ENCODE peak calls at places on chromosome 14, in five cellular contexts. V is choroid plexus epithelial cell, F is lower leg skin, W is OCI-LY7, K is HFFc6. B is an unnamed sample.

GRCh38 chr14:33062476-33062875 is 123.8 kb downstream of the NPAS3 start:
- DNase-seq in V (no peak), F (no peak), W (no peak), K (no peak), B (no peak)

GRCh38 chr14:92323031-92323915 is at the start of gene SLC24A4:
- DNase-seq in V (peak; percentile 6), F (no peak), W (no peak), K (no peak), B (no peak)

GRCh38 chr14:21092147-21093011 is 6.1 kb downstream of the ZNF219 start:
- DNase-seq in V (peak; percentile 82), F (peak; percentile 72), W (peak; percentile 88), K (peak; percentile 45), B (peak; percentile 71)

GRCh38 chr14:69138189-69138535 is 14.8 kb downstream of the DCAF5 start:
- DNase-seq in V (peak; percentile 78), F (no peak), W (no peak), K (peak; percentile 45), B (peak; percentile 90)

GRCh38 chr14:65958664-65959562 is 527.3 kb upstream of the CCDC196 start:
- DNase-seq in V (peak; percentile 51), F (no peak), W (peak; percentile 60), K (peak; percentile 15), B (peak; percentile 56)

GRCh38 chr14:69263771-69264170 is 3.8 kb downstream of the GALNT16 start:
- DNase-seq in V (no peak), F (no peak), W (no peak), K (no peak), B (no peak)

GRCh38 chr14:101068958-101069549 is 165.5 kb upstream of the RTL1 start:
- DNase-seq in V (no peak), F (no peak), W (no peak), K (no peak), B (no peak)

GRCh38 chr14:104348741-104349140 is 210.4 kb downstream of the KIF26A start:
- DNase-seq in V (no peak), F (no peak), W (no peak), K (no peak), B (no peak)

GRCh38 chr14:64940336-64940910 is 2.1 kb downstream of the GPX2 start:
- DNase-seq in V (no peak), F (no peak), W (no peak), K (no peak), B (no peak)

GRCh38 chr14:102784892-102785597 is 7.8 kb downstream of the TRAF3 start:
- DNase-seq in V (no peak), F (no peak), W (no peak), K (no peak), B (no peak)

GRCh38 chr14:34722723-34723545 is 8.5 kb upstream of the CFL2 start:
- DNase-seq in V (peak; percentile 79), F (peak; percentile 47), W (peak; percentile 57), K (peak; percentile 37), B (peak; percentile 78)

GRCh38 chr14:102140027-102140749 is 491 bp downstream of the WDR20 start:
- DNase-seq in V (peak; percentile 26), F (peak; percentile 27), W (peak; percentile 50), K (peak; percentile 8), B (no peak)

DNA sequence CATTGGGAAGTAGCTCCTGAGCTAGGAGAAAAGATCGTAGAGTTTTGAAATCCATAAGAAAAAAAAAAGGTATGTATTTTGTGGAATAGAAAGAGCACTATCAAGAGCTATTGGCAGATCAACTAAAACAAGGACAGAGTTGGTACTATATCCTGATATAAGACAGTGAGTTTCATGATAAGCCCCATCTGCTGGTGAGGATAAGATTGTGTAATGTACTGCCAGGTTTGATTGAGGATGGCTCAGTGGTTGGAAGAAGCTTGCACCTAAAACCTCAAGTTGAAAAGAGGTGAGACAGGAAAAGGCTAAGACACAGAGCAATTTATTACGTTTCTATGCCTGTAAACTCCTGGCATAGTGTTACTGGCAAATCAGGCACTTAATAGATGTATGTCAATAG is 525.6 kb downstream of the FLRT2 start:
- DNase-seq in V (peak; percentile 53), F (no peak), W (peak; percentile 4), K (no peak), B (peak; percentile 2)
- TF ChIP-seq CTCF in V (peak; percentile 49), F (no peak), W (peak; percentile 35), K (peak; percentile 32), B (no peak)

GRCh38 chr14:77139540-77140342 is 1.9 kb downstream of the ZDHHC22 start:
- DNase-seq in V (peak; percentile 27), F (no peak), W (peak; percentile 43), K (no peak), B (no peak)
- TF ChIP-seq CTCF in V (peak; percentile 64), F (no peak), W (peak; percentile 78), K (peak; percentile 77), B (peak; percentile 48)

DNA sequence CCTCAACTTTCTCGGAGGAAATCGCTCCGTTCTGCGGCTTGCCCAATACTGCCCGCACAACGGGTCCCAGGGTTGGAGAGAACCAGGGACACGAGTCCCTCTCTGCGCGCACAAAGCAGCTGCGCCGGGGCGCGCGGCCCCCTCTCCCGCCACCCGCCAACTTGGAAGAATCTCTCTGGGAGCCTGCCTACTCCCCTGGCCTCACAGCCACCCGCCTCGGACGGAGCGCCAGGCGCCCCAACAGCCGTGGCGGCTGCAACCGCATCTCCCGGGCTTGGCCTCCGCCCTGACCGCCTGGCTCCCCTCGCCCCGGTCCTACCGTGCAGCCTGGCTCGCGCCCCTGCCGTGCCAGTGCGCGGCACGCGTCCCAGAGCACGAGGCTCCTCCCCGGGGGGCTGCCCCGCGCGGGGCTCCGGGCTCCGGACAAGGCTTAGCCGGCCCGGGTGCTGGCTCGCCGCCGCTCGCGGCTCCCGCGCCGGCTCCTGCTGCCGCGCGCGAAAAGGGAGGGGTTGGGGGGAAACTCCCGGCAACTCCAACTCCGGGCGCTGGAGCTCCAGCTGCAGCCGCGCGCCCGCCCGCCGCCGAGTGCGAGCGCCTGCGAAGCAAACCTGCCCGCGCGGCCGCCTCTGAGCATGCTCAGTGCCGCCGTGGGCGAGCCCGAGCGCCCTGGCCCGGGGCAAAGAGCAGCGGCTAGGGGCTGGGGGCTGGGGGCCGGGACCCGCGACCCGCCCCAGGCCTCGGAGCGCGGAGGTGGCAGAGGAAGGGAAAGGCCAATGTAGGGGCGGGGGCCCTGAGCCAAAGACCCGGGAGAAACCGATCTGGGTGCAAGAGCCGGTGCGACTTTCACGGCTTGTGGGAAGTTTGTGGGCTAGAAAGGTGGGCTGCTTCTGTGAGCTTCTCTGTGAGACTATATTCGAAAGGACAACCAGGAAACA is at the start of gene STXBP6:
- DNase-seq in V (peak; percentile 56), F (peak; percentile 51), W (no peak), K (peak; percentile 46), B (peak; percentile 48)
- TF ChIP-seq CTCF in V (no peak), F (no peak), W (no peak), K (no peak), B (no peak)

GRCh38 chr14:88234442-88234841 is 88.6 kb downstream of the KCNK10 start:
- DNase-seq in V (no peak), F (no peak), W (no peak), K (no peak), B (no peak)

GRCh38 chr14:88232783-88233182 is 90.3 kb downstream of the KCNK10 start:
- DNase-seq in V (no peak), F (no peak), W (no peak), K (no peak), B (no peak)

GRCh38 chr14:88229428-88229827 is 93.6 kb downstream of the KCNK10 start:
- DNase-seq in V (no peak), F (no peak), W (no peak), K (no peak), B (no peak)

GRCh38 chr14:88231626-88232025 is 91.4 kb downstream of the KCNK10 start:
- DNase-seq in V (no peak), F (no peak), W (no peak), K (no peak), B (no peak)

DNA sequence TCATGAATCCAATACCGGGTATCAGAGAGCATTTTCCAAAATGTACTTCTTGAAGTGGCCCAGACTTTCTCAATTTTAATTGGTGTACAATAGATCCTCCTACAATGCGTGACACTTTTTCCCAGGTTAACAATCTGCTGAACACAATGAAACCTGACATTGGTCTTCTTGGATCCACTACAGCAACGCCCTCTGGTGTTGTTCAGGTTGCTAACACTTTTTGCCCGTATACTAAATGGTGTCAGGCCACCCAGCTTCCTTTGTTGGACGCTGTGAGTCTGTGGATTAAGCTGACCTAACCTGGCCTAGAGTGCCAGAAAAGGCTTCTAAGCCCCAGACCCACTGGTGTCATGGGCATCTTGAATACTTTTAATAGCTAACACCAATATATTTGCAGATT is 89.2 kb downstream of the KCNK10 start:
- DNase-seq in V (peak; percentile 0), F (no peak), W (peak; percentile 9), K (no peak), B (peak; percentile 10)
- TF ChIP-seq CTCF in V (no peak), F (no peak), W (peak; percentile 58), K (peak; percentile 30), B (peak; percentile 2)

GRCh38 chr14:36520601-36521525 is 831 bp upstream of the NKX2-1 start:
- DNase-seq in V (peak; percentile 14), F (no peak), W (no peak), K (peak; percentile 5), B (no peak)
- TF ChIP-seq CTCF in V (peak; percentile 7), F (no peak), W (no peak), K (peak; percentile 55), B (no peak)

GRCh38 chr14:36099619-36100018 is 76.9 kb downstream of the PTCSC3 start:
- DNase-seq in V (no peak), F (no peak), W (no peak), K (no peak), B (no peak)

GRCh38 chr14:36105401-36105800 is 71.1 kb downstream of the PTCSC3 start:
- DNase-seq in V (no peak), F (no peak), W (no peak), K (no peak), B (no peak)
- TF ChIP-seq CTCF in V (peak; percentile 17), F (no peak), W (peak; percentile 21), K (no peak), B (peak; percentile 9)

GRCh38 chr14:91153360-91153759 is 39.5 kb downstream of the DGLUCY start:
- DNase-seq in V (no peak), F (no peak), W (no peak), K (no peak), B (no peak)

GRCh38 chr14:91152499-91152898 is 38.6 kb downstream of the DGLUCY start:
- DNase-seq in V (no peak), F (no peak), W (no peak), K (no peak), B (no peak)

GRCh38 chr14:91154851-91155625 is 41.2 kb downstream of the DGLUCY start:
- DNase-seq in V (peak; percentile 26), F (no peak), W (no peak), K (peak; percentile 40), B (peak; percentile 55)

GRCh38 chr14:91158091-91158790 is 44.4 kb downstream of the DGLUCY start:
- DNase-seq in V (no peak), F (no peak), W (no peak), K (no peak), B (no peak)

GRCh38 chr14:91155626-91156089 is 41.8 kb downstream of the DGLUCY start:
- DNase-seq in V (no peak), F (no peak), W (no peak), K (no peak), B (no peak)
- TF ChIP-seq CTCF in V (no peak), F (no peak), W (peak; percentile 44), K (peak; percentile 55), B (no peak)